ENCODE peak calls at places on chromosomes 12 and 14, in four cellular contexts. F is H1, M is GM12878, O is HepG2. W is an unnamed sample.

GRCh38 chr12:4809013-4809448 is 88.8 kb downstream of the GALNT8 start:
- DNase-seq in F (peak; percentile 71), M (no peak), O (no peak), W (peak; percentile 68)

GRCh38 chr12:127241056-127241830 is 1025.7 kb upstream of the TMEM132C start:
- DNase-seq in F (no peak), M (no peak), O (no peak), W (no peak)

GRCh38 chr12:124788936-124789555 is 74.6 kb downstream of the SCARB1 start:
- DNase-seq in F (no peak), M (no peak), O (no peak), W (no peak)

GRCh38 chr14:93086441-93087055 is 29.2 kb downstream of the ITPK1 start:
- DNase-seq in F (no peak), M (peak; percentile 63), O (no peak), W (no peak)

GRCh38 chr12:56836317-56836716 is 73.2 kb downstream of the HSD17B6 start:
- DNase-seq in F (no peak), M (no peak), O (no peak), W (no peak)

GRCh38 chr12:81378601-81379000 is 300.7 kb downstream of the ACSS3 start:
- DNase-seq in F (no peak), M (no peak), O (no peak), W (no peak)

GRCh38 chr12:114668151-114668891 is 15.7 kb downstream of the TBX3 start:
- DNase-seq in F (peak; percentile 82), M (no peak), O (peak; percentile 93), W (no peak)

GRCh38 chr14:100239200-100239839 is 376 bp downstream of the YY1 start:
- DNase-seq in F (no peak), M (no peak), O (no peak), W (no peak)

GRCh38 chr12:41228066-41228820 is 40.1 kb downstream of the PDZRN4 start:
- DNase-seq in F (no peak), M (no peak), O (no peak), W (no peak)

GRCh38 chr14:75063013-75063412 is 811 bp downstream of the ACYP1 start:
- DNase-seq in F (no peak), M (no peak), O (no peak), W (no peak)

DNA sequence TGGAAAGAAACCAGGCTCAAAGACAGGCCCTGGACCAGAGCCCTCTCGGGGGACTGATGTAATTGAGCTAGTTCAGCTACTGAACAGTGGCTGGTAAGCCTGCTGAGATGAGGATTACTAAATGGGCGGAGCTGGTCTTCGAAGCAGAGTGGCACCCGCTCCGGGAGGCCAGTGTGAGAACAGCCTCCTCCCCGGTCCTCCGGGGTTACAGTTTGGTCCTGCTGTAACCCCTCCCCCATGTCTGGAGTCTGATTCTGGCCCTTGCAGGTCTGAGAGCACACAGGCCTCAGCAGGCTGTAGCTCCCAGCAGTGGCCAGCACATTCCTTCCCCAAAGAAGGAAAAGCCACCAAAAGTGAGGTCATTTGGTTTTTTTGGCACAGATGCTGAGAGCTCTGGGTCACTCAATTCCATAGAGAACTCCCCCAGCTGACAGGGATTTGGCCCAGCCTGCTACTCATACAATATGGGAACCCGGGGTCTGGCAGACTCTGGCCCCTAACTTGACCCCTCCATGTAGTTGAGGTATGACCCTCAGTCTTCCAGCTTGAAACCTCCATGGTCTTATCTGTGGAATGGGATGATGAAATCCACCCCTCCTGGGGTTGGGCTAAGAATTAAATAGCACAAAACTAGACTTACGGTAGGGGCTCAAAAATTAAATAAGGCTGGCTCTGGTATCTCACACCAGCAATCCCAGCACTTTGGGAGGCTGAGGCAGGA is 39.0 kb downstream of the ACTN1 start:
- DNase-seq in F (no peak), M (no peak), O (peak; percentile 78), W (no peak)
- TF ChIP-seq YY1 in F (no peak), M (no peak), O (no peak), W (no peak)

DNA sequence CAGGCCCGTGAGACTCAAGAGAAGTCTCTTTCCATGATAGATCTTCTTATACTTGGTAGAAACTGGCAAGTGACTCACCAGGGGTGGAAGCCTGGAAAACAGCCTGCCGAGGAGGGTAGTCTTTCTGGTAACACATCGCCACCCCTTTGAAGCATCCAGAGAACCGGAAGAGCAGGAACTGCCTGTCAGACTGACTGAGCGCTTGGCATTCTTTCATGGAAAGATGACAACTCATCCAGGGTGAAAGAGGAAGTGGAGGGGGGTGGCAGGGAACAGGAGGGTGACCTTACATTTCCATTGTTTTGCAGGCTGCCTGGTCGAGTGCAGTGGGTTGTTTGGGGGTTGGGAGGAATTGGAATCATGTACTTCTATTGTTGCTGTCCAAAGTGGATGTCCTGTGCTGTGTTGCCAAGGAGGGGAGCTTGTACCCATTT is 34.5 kb downstream of the PRKCH start:
- DNase-seq in F (no peak), M (no peak), O (peak; percentile 1), W (peak; percentile 20)
- H3K4me3 ChIP-seq in F (no peak overlapping the region), M (no peak overlapping the region), O (no peak overlapping the region), W (no peak overlapping the region)

DNA sequence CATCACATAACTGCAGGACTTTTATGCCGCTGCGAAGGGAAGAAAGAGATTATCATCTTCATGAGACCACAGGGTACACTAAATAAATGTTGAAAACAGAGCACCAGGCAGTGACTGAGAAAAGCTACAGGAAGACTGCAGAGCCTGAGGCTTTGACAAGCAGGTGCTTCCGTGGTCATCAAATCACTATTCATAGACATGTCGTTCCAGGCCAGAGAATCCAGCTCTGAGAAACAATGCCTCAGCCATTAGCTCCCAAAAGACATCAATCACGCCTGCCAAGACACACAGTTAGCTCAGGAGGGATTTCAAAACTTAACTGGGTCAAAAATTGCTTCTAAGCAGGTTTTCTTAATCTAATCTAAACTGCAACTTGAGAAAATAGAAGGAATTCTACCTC is 47.2 kb upstream of the GARIN6 start:
- DNase-seq in F (no peak), M (peak; percentile 37), O (no peak), W (no peak)
- TF ChIP-seq SUZ12 in F (no peak), M (no peak), O (no peak), W (no peak)

GRCh38 chr12:51482808-51483532 is 58.3 kb downstream of the SLC4A8 start:
- DNase-seq in F (no peak), M (no peak), O (no peak), W (no peak)
- TF ChIP-seq YY1 in F (no peak), M (no peak), O (no peak), W (no peak)

GRCh38 chr14:60637138-60637489 is 12.2 kb downstream of the SIX1 start:
- DNase-seq in F (no peak), M (no peak), O (no peak), W (no peak)

GRCh38 chr14:60639677-60640076 is 9.6 kb downstream of the SIX1 start:
- DNase-seq in F (no peak), M (no peak), O (no peak), W (no peak)

GRCh38 chr14:60640859-60641721 is 8.2 kb downstream of the SIX1 start:
- DNase-seq in F (no peak), M (no peak), O (no peak), W (no peak)

GRCh38 chr14:60634153-60634552 is 15.1 kb downstream of the SIX1 start:
- DNase-seq in F (no peak), M (no peak), O (no peak), W (no peak)

GRCh38 chr14:60637490-60638452 is 11.5 kb downstream of the SIX1 start:
- DNase-seq in F (peak; percentile 82), M (no peak), O (no peak), W (no peak)
- H3K4me3 ChIP-seq in F (peak overlapping the region; percentile 63), M (no peak overlapping the region), O (no peak overlapping the region), W (peak overlapping the region; percentile 40)